ENCODE peak calls at places on chromosome 3, in nine cellular contexts. V, N, U, P, J, K, D, C and L are unnamed samples.

GRCh38 chr3:42229942-42230688 is 35.9 kb downstream of the CCK start:
- DNase-seq in V (no peak), N (no peak), U (peak; percentile 73), P (peak; percentile 78), J (peak; percentile 6), K (no peak), D (no peak), C (peak; percentile 22), L (no peak)

GRCh38 chr3:19903649-19904048 is 30.4 kb downstream of the EFHB start:
- DNase-seq in V (no peak), N (no peak), U (no peak), P (no peak), J (no peak), K (no peak), D (no peak), C (no peak), L (no peak)

GRCh38 chr3:136249593-136250225 is 431 bp upstream of the PCCB start:
- DNase-seq in V (no peak), N (no peak), U (no peak), P (no peak), J (no peak), K (no peak), D (no peak), C (no peak), L (no peak)

GRCh38 chr3:165254812-165255211 is 58.6 kb upstream of the SLITRK3 start:
- DNase-seq in V (no peak), N (no peak), U (peak; percentile 45), P (peak; percentile 12), J (peak; percentile 33), K (no peak), D (no peak), C (peak; percentile 36), L (no peak)

GRCh38 chr3:4231041-4231440 is 72.1 kb upstream of the SETMAR start:
- DNase-seq in V (no peak), N (no peak), U (no peak), P (no peak), J (no peak), K (no peak), D (no peak), C (no peak), L (no peak)

GRCh38 chr3:194640829-194641228 is 7.6 kb upstream of the TMEM44 start:
- DNase-seq in V (no peak), N (peak; percentile 14), U (peak; percentile 62), P (no peak), J (no peak), K (no peak), D (no peak), C (peak; percentile 66), L (no peak)

GRCh38 chr3:114223146-114223545 is 14.2 kb downstream of the ZNF80 start:
- DNase-seq in V (no peak), N (peak; percentile 68), U (peak; percentile 65), P (no peak), J (no peak), K (no peak), D (no peak), C (no peak), L (no peak)

GRCh38 chr3:105837143-105837740 is 31.6 kb downstream of the CBLB start:
- DNase-seq in V (no peak), N (no peak), U (no peak), P (no peak), J (no peak), K (no peak), D (no peak), C (no peak), L (no peak)

GRCh38 chr3:81251108-81251507 is 510.3 kb downstream of the GBE1 start:
- DNase-seq in V (no peak), N (no peak), U (no peak), P (no peak), J (no peak), K (no peak), D (no peak), C (no peak), L (no peak)

GRCh38 chr3:177811835-177812234 is 614.6 kb upstream of the TBL1XR1 start:
- DNase-seq in V (no peak), N (no peak), U (no peak), P (no peak), J (no peak), K (no peak), D (no peak), C (no peak), L (no peak)

GRCh38 chr3:157082305-157082981 is 77.5 kb downstream of the CCNL1 start:
- DNase-seq in V (no peak), N (no peak), U (peak; percentile 40), P (no peak), J (no peak), K (no peak), D (no peak), C (no peak), L (no peak)

GRCh38 chr3:193870376-193871092 is 265.4 kb upstream of the HES1 start:
- DNase-seq in V (no peak), N (no peak), U (no peak), P (no peak), J (no peak), K (no peak), D (no peak), C (no peak), L (no peak)

GRCh38 chr3:115691964-115692363 is 68.7 kb downstream of the GAP43 start:
- DNase-seq in V (no peak), N (no peak), U (no peak), P (no peak), J (no peak), K (no peak), D (no peak), C (peak; percentile 25), L (no peak)